ENCODE peak calls at places on chromosomes 1 and 21, in seven cellular contexts. Z, S, L, T, G, C and D are unnamed samples.

GRCh38 chr1:186236921-186237320 is 138.1 kb downstream of the TPR start:
- DNase-seq in Z (peak), S (peak), L (no peak), T (no peak), G (no peak), C (no peak), D (peak)

GRCh38 chr1:109370712-109371270 is 26.9 kb downstream of the SORT1 start:
- DNase-seq in Z (peak), S (peak), L (no peak), T (no peak), G (no peak), C (no peak), D (peak)

GRCh38 chr1:117782056-117782455 is 147.4 kb downstream of the GDAP2 start:
- DNase-seq in Z (no peak), S (no peak), L (no peak), T (no peak), G (no peak), C (no peak), D (no peak)

GRCh38 chr1:3585940-3586568 is 25.3 kb downstream of the MEGF6 start:
- DNase-seq in Z (no peak), S (no peak), L (no peak), T (no peak), G (no peak), C (no peak), D (no peak)

GRCh38 chr21:35573472-35574389 is 486.6 kb downstream of the SETD4 start:
- DNase-seq in Z (peak), S (no peak), L (no peak), T (no peak), G (no peak), C (no peak), D (no peak)

GRCh38 chr1:3471356-3472087 is 17.1 kb downstream of the ARHGEF16 start:
- DNase-seq in Z (no peak), S (peak), L (no peak), T (no peak), G (no peak), C (no peak), D (peak)

GRCh38 chr1:182388392-182389134 is 3.0 kb downstream of the GLUL start:
- DNase-seq in Z (no peak), S (no peak), L (no peak), T (no peak), G (no peak), C (no peak), D (no peak)

GRCh38 chr1:119884700-119885099 is 11.6 kb downstream of the ADAM30 start:
- DNase-seq in Z (no peak), S (peak), L (no peak), T (no peak), G (no peak), C (no peak), D (peak)

GRCh38 chr1:53643061-53643880 is 95.7 kb downstream of the GLIS1 start:
- DNase-seq in Z (no peak), S (no peak), L (no peak), T (no peak), G (no peak), C (no peak), D (no peak)

GRCh38 chr1:28751315-28752056 is 14.7 kb downstream of the YTHDF2 start:
- DNase-seq in Z (peak), S (peak), L (no peak), T (no peak), G (no peak), C (no peak), D (peak)

GRCh38 chr1:79197421-79197820 is 190.9 kb upstream of the ADGRL4 start:
- DNase-seq in Z (peak), S (peak), L (no peak), T (no peak), G (no peak), C (no peak), D (peak)

GRCh38 chr21:44057055-44057454 is 44.9 kb downstream of the TRAPPC10 start:
- DNase-seq in Z (no peak), S (no peak), L (no peak), T (no peak), G (no peak), C (no peak), D (no peak)

GRCh38 chr1:6357243-6357929 is 36.2 kb downstream of the ACOT7 start:
- DNase-seq in Z (no peak), S (no peak), L (peak), T (no peak), G (no peak), C (no peak), D (no peak)

GRCh38 chr21:34815831-34816700 is 147.3 kb downstream of the CLIC6 start:
- DNase-seq in Z (no peak), S (no peak), L (no peak), T (no peak), G (no peak), C (no peak), D (no peak)